ENCODE peak calls at places on chromosomes 11 and 22, in four cellular contexts. One of them, this sample, is unnamed.

GRCh38 chr11:14081541-14082211 is 119.2 kb downstream of the SPON1 start:
- DNase-seq in H1: no peak
- DNase-seq in IMR-90: no peak
- DNase-seq in H9: no peak
- DNase-seq in this sample: no peak

GRCh38 chr11:5123802-5124521 is 14.2 kb downstream of the OR52A5 start:
- DNase-seq in IMR-90: peak
- DNase-seq in H9: peak
- DNase-seq in H1: peak
- DNase-seq in this sample: peak

GRCh38 chr11:33732176-33732575 is 4.0 kb downstream of the CD59 start:
- DNase-seq in H9: no peak
- DNase-seq in H1: no peak
- DNase-seq in IMR-90: no peak
- DNase-seq in this sample: no peak

GRCh38 chr11:134393638-134394037 is 18.4 kb downstream of the B3GAT1 start:
- DNase-seq in IMR-90: no peak
- DNase-seq in H1: no peak
- DNase-seq in H9: no peak
- DNase-seq in this sample: no peak

GRCh38 chr22:22938672-22939536 is 51.3 kb downstream of the IGLL5 start:
- DNase-seq in IMR-90: no peak
- DNase-seq in H1: no peak
- DNase-seq in H9: no peak
- DNase-seq in this sample: no peak

GRCh38 chr11:101035872-101036271 is 93.7 kb downstream of the PGR start:
- DNase-seq in IMR-90: no peak
- DNase-seq in H1: no peak
- DNase-seq in H9: no peak
- DNase-seq in this sample: no peak

GRCh38 chr22:48496226-48496845 is 1331.3 kb downstream of the BRD1 start:
- DNase-seq in H1: no peak
- DNase-seq in H9: no peak
- DNase-seq in IMR-90: no peak
- DNase-seq in this sample: no peak

GRCh38 chr11:70510106-70510505 is 111.8 kb downstream of the CTTN start:
- DNase-seq in H1: no peak
- DNase-seq in IMR-90: no peak
- DNase-seq in H9: no peak
- DNase-seq in this sample: no peak

GRCh38 chr11:279040-279965 is 1.1 kb downstream of the NLRP6 start:
- DNase-seq in IMR-90: no peak
- DNase-seq in H1: no peak
- DNase-seq in H9: no peak
- DNase-seq in this sample: no peak

GRCh38 chr11:46345131-46345597 is 2.1 kb upstream of the DGKZ start:
- DNase-seq in H1: no peak
- DNase-seq in H9: peak
- DNase-seq in IMR-90: no peak
- DNase-seq in this sample: peak

GRCh38 chr22:36144886-36145541 is 15.5 kb downstream of the APOL3 start:
- DNase-seq in H1: peak
- DNase-seq in H9: peak
- DNase-seq in IMR-90: peak
- DNase-seq in this sample: peak

GRCh38 chr22:17920145-17920605 is 104.2 kb downstream of the MICAL3 start:
- DNase-seq in H1: no peak
- DNase-seq in IMR-90: peak
- DNase-seq in H9: peak
- DNase-seq in this sample: peak

GRCh38 chr22:35425971-35426800 is 26.2 kb downstream of the MCM5 start:
- DNase-seq in H9: peak
- DNase-seq in IMR-90: peak
- DNase-seq in H1: no peak
- DNase-seq in this sample: no peak

GRCh38 chr22:49020314-49020713 is 807.4 kb downstream of the BRD1 start:
- DNase-seq in H9: no peak
- DNase-seq in H1: no peak
- DNase-seq in IMR-90: no peak
- DNase-seq in this sample: no peak

GRCh38 chr11:128448981-128449713 is 138.2 kb downstream of the ETS1 start:
- DNase-seq in H9: no peak
- DNase-seq in IMR-90: no peak
- DNase-seq in H1: no peak
- DNase-seq in this sample: no peak

GRCh38 chr11:17649696-17650600 is 69.4 kb upstream of the MYOD1 start:
- DNase-seq in IMR-90: no peak
- DNase-seq in H9: no peak
- DNase-seq in H1: no peak
- DNase-seq in this sample: peak

GRCh38 chr11:76524919-76525318 is 80.1 kb downstream of the EMSY start:
- DNase-seq in H1: no peak
- DNase-seq in IMR-90: peak
- DNase-seq in H9: no peak
- DNase-seq in this sample: no peak

GRCh38 chr11:115459563-115459962 is 44.7 kb downstream of the CADM1 start:
- DNase-seq in IMR-90: peak
- DNase-seq in H9: no peak
- DNase-seq in H1: no peak
- DNase-seq in this sample: no peak

GRCh38 chr11:13963169-13963948 is 836 bp downstream of the SPON1 start:
- DNase-seq in H9: peak
- DNase-seq in H1: no peak
- DNase-seq in IMR-90: peak
- DNase-seq in this sample: peak

GRCh38 chr11:46112961-46113617 is 8.2 kb downstream of the PHF21A start:
- DNase-seq in IMR-90: peak
- DNase-seq in H9: no peak
- DNase-seq in H1: no peak
- DNase-seq in this sample: peak

GRCh38 chr11:93646399-93646798 is 15.1 kb upstream of the CEP295 start:
- DNase-seq in IMR-90: no peak
- DNase-seq in H1: no peak
- DNase-seq in H9: no peak
- DNase-seq in this sample: no peak

GRCh38 chr11:7651140-7651551 is 22.2 kb downstream of the CYB5R2 start:
- DNase-seq in IMR-90: peak
- DNase-seq in H9: no peak
- DNase-seq in H1: no peak
- DNase-seq in this sample: no peak

DNA sequence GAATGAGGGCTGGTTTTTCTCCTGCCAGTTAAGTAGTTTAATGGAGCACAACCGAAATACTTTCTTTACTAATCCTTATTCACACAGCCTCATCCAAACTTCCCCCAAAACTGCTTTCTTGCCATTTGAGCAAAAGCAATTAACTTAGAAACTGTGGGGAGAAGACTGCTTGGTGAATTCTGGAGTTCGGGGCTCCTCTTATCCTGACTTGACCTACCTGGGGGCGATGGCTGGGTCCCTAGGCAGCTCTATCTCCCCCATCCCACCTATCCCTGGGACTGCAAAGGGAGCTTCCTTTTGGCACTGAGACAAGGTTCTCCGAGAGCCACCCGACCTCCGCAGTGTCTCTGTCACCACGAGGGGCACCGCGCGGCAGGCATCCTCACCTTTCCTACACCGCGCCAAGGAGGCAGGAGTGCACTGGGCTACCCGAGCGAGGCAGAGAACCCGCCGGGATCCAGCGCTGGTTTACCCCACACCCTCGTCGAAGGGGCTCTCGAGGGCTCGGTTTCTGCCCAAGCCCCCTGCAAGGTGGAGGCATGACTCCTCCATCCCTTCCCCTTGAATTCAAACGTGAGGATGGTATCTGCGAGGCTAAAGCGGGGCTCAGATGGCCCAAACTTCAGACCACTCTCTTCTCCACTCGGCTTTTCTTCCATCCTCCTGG is 731 bp downstream of the DESI1 start:
- DNase-seq in H9: peak
- DNase-seq in IMR-90: no peak
- DNase-seq in H1: no peak
- DNase-seq in this sample: peak
- H3K56ac ChIP-seq in H9: no peak
- H3K56ac ChIP-seq in IMR-90: peak
- H3K56ac ChIP-seq in H1: peak
- H3K56ac ChIP-seq in this sample: peak

GRCh38 chr11:78261367-78261766 is 72.6 kb downstream of the USP35 start:
- DNase-seq in IMR-90: no peak
- DNase-seq in H1: no peak
- DNase-seq in H9: no peak
- DNase-seq in this sample: no peak
- H3K56ac ChIP-seq in IMR-90: no peak
- H3K56ac ChIP-seq in H1: no peak
- H3K56ac ChIP-seq in H9: no peak
- H3K56ac ChIP-seq in this sample: peak

DNA sequence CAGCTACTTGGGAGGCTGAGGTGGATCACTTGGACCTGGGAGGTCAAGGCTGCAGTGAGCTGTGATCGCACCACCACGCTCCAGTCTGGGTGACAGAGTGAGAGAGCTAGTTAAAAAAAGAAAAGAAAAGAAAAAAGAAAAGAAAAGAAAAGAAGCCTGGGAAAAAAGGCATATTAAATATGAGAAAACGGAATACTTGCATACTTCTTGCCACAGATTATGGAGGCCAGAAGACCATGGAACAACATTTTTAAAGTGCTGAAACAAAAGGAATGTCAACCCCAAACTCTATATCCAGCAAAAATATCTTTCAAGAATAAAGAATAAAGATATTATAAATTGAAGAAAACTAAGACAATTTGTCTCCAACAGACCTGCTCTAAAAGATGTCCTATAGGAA is 191.9 kb downstream of the EFCAB6 start:
- DNase-seq in IMR-90: no peak
- DNase-seq in H9: no peak
- DNase-seq in H1: no peak
- DNase-seq in this sample: no peak
- H3K56ac ChIP-seq in IMR-90: no peak
- H3K56ac ChIP-seq in H9: no peak
- H3K56ac ChIP-seq in H1: no peak
- H3K56ac ChIP-seq in this sample: no peak

GRCh38 chr11:130308925-130309324 is 5.8 kb downstream of the ZBTB44 start:
- DNase-seq in H9: no peak
- DNase-seq in H1: no peak
- DNase-seq in IMR-90: peak
- DNase-seq in this sample: no peak
- H3K56ac ChIP-seq in H9: no peak
- H3K56ac ChIP-seq in H1: no peak
- H3K56ac ChIP-seq in IMR-90: no peak
- H3K56ac ChIP-seq in this sample: no peak

GRCh38 chr22:45683680-45684079 is 12.0 kb downstream of the ATXN10 start:
- DNase-seq in H9: no peak
- DNase-seq in H1: no peak
- DNase-seq in IMR-90: no peak
- DNase-seq in this sample: no peak
- H3K56ac ChIP-seq in H9: no peak
- H3K56ac ChIP-seq in H1: no peak
- H3K56ac ChIP-seq in IMR-90: no peak
- H3K56ac ChIP-seq in this sample: no peak

GRCh38 chr22:11253000-11253511 is 4274.9 kb upstream of the OR11H1 start:
- DNase-seq in H9: peak
- DNase-seq in IMR-90: no peak
- DNase-seq in H1: no peak
- DNase-seq in this sample: no peak
- H3K56ac ChIP-seq in H9: no peak
- H3K56ac ChIP-seq in IMR-90: no peak
- H3K56ac ChIP-seq in H1: no peak
- H3K56ac ChIP-seq in this sample: no peak